ENCODE peak calls at places on chromosome 12, in five cellular contexts. L is NCI-H1105, F is fibroblast of lung, E is left ventricle myocardium inferior, M is T-helper 2 cell. G is an unnamed sample.

GRCh38 chr12:76183459-76184186 is 99.1 kb upstream of the NAP1L1 start:
- DNase-seq in L (no peak), F (peak), E (no peak), M (no peak), G (peak)

GRCh38 chr12:117472983-117473382 is 111.6 kb upstream of the NOS1 start:
- DNase-seq in L (no peak), F (no peak), E (no peak), M (no peak), G (peak)

GRCh38 chr12:54328595-54329337 is 3.8 kb downstream of the COPZ1 start:
- DNase-seq in L (no peak), F (no peak), E (no peak), M (no peak), G (no peak)

GRCh38 chr12:71415336-71416231 is 24.0 kb upstream of the LGR5 start:
- DNase-seq in L (peak), F (peak), E (no peak), M (no peak), G (peak)

GRCh38 chr12:132558861-132559623 is 51.3 kb downstream of the LRCOL1 start:
- DNase-seq in L (no peak), F (no peak), E (no peak), M (no peak), G (no peak)

GRCh38 chr12:14373202-14373601 is 7.7 kb downstream of the ATF7IP start:
- DNase-seq in L (no peak), F (peak), E (no peak), M (no peak), G (no peak)

GRCh38 chr12:66132408-66132807 is 1.9 kb upstream of the LLPH start:
- DNase-seq in L (no peak), F (peak), E (no peak), M (no peak), G (no peak)

GRCh38 chr12:130920711-130921381 is 32.9 kb upstream of the ADGRD1 start:
- DNase-seq in L (no peak), F (peak), E (peak), M (no peak), G (no peak)

GRCh38 chr12:18643673-18644072 is 94.1 kb downstream of the PLCZ1 start:
- DNase-seq in L (no peak), F (peak), E (no peak), M (no peak), G (no peak)

GRCh38 chr12:111753144-111753881 is 13.4 kb upstream of the ALDH2 start:
- DNase-seq in L (peak), F (peak), E (peak), M (no peak), G (peak)

GRCh38 chr12:119936705-119937323 is 52.2 kb upstream of the BICDL1 start:
- DNase-seq in L (no peak), F (no peak), E (no peak), M (no peak), G (no peak)

GRCh38 chr12:45912774-45913173 is 77.6 kb downstream of the SCAF11 start:
- DNase-seq in L (peak), F (no peak), E (no peak), M (no peak), G (no peak)